ENCODE peak calls at places on chromosomes 4 and X, in eight cellular contexts. One of them, this sample, is unnamed.
A peak's percentile ranks its signal among the peaks of the same experiment; 100 is the strongest.

GRCh38 chr4:79396794-79397193 is 11.2 kb downstream of the GK2 start:
- DNase-seq in H54: no peak
- DNase-seq in mammary epithelial cell: no peak
- DNase-seq in Kasumi-1: no peak
- DNase-seq in naive thymus-derived CD8-positive, alpha-beta T cell: no peak
- DNase-seq in HT1080: no peak
- DNase-seq in right lobe of liver: no peak
- DNase-seq in NCI-H1105 treated with DMSO at 0.1 percent for 48 hours: no peak
- DNase-seq in this sample: no peak

GRCh38 chr4:52868138-52868537 is 6.0 kb downstream of the RASL11B start:
- DNase-seq in H54: no peak
- DNase-seq in mammary epithelial cell: no peak
- DNase-seq in Kasumi-1: no peak
- DNase-seq in naive thymus-derived CD8-positive, alpha-beta T cell: no peak
- DNase-seq in HT1080: no peak
- DNase-seq in right lobe of liver: no peak
- DNase-seq in NCI-H1105 treated with DMSO at 0.1 percent for 48 hours: no peak
- DNase-seq in this sample: no peak

GRCh38 chr4:81499840-81500239 is 28.1 kb upstream of the RASGEF1B start:
- DNase-seq in H54: no peak
- DNase-seq in mammary epithelial cell: no peak
- DNase-seq in Kasumi-1: no peak
- DNase-seq in naive thymus-derived CD8-positive, alpha-beta T cell: no peak
- DNase-seq in HT1080: no peak
- DNase-seq in right lobe of liver: no peak
- DNase-seq in NCI-H1105 treated with DMSO at 0.1 percent for 48 hours: peak; percentile 39
- DNase-seq in this sample: no peak

GRCh38 chr4:40363382-40363920 is 28.3 kb downstream of the CHRNA9 start:
- DNase-seq in H54: no peak
- DNase-seq in mammary epithelial cell: no peak
- DNase-seq in Kasumi-1: no peak
- DNase-seq in naive thymus-derived CD8-positive, alpha-beta T cell: no peak
- DNase-seq in HT1080: no peak
- DNase-seq in right lobe of liver: no peak
- DNase-seq in NCI-H1105 treated with DMSO at 0.1 percent for 48 hours: no peak
- DNase-seq in this sample: no peak

GRCh38 chr4:146834263-146835034 is 111.2 kb downstream of the TTC29 start:
- DNase-seq in H54: no peak
- DNase-seq in mammary epithelial cell: no peak
- DNase-seq in Kasumi-1: no peak
- DNase-seq in naive thymus-derived CD8-positive, alpha-beta T cell: no peak
- DNase-seq in HT1080: no peak
- DNase-seq in right lobe of liver: no peak
- DNase-seq in NCI-H1105 treated with DMSO at 0.1 percent for 48 hours: no peak
- DNase-seq in this sample: no peak

GRCh38 chr4:99855677-99856076 is 38.5 kb downstream of the LAMTOR3 start:
- DNase-seq in H54: no peak
- DNase-seq in mammary epithelial cell: no peak
- DNase-seq in Kasumi-1: peak; percentile 85
- DNase-seq in naive thymus-derived CD8-positive, alpha-beta T cell: no peak
- DNase-seq in HT1080: no peak
- DNase-seq in right lobe of liver: no peak
- DNase-seq in NCI-H1105 treated with DMSO at 0.1 percent for 48 hours: no peak
- DNase-seq in this sample: no peak

GRCh38 chr4:158821228-158822009 is 52.6 kb downstream of the FNIP2 start:
- DNase-seq in H54: no peak
- DNase-seq in mammary epithelial cell: no peak
- DNase-seq in Kasumi-1: no peak
- DNase-seq in naive thymus-derived CD8-positive, alpha-beta T cell: no peak
- DNase-seq in HT1080: no peak
- DNase-seq in right lobe of liver: no peak
- DNase-seq in NCI-H1105 treated with DMSO at 0.1 percent for 48 hours: no peak
- DNase-seq in this sample: no peak

GRCh38 chr4:140326395-140326993 is 47.0 kb upstream of the SCOC start:
- DNase-seq in H54: no peak
- DNase-seq in mammary epithelial cell: peak; percentile 22
- DNase-seq in Kasumi-1: peak; percentile 65
- DNase-seq in naive thymus-derived CD8-positive, alpha-beta T cell: no peak
- DNase-seq in HT1080: peak; percentile 39
- DNase-seq in right lobe of liver: no peak
- DNase-seq in NCI-H1105 treated with DMSO at 0.1 percent for 48 hours: peak; percentile 34
- DNase-seq in this sample: peak; percentile 64

GRCh38 chr4:86358176-86358701 is 1.6 kb downstream of the MAPK10 start:
- DNase-seq in H54: no peak
- DNase-seq in mammary epithelial cell: no peak
- DNase-seq in Kasumi-1: no peak
- DNase-seq in naive thymus-derived CD8-positive, alpha-beta T cell: no peak
- DNase-seq in HT1080: no peak
- DNase-seq in right lobe of liver: no peak
- DNase-seq in NCI-H1105 treated with DMSO at 0.1 percent for 48 hours: no peak
- DNase-seq in this sample: no peak

GRCh38 chr4:54626113-54626512 is 31.6 kb upstream of the KIT start:
- DNase-seq in H54: no peak
- DNase-seq in mammary epithelial cell: no peak
- DNase-seq in Kasumi-1: no peak
- DNase-seq in naive thymus-derived CD8-positive, alpha-beta T cell: no peak
- DNase-seq in HT1080: no peak
- DNase-seq in right lobe of liver: no peak
- DNase-seq in NCI-H1105 treated with DMSO at 0.1 percent for 48 hours: no peak
- DNase-seq in this sample: no peak

GRCh38 chrX:51568586-51568985 is 50.1 kb downstream of the CENPVL3 start:
- DNase-seq in H54: no peak
- DNase-seq in mammary epithelial cell: peak; percentile 64
- DNase-seq in Kasumi-1: no peak
- DNase-seq in naive thymus-derived CD8-positive, alpha-beta T cell: no peak
- DNase-seq in HT1080: peak; percentile 72
- DNase-seq in right lobe of liver: no peak
- DNase-seq in NCI-H1105 treated with DMSO at 0.1 percent for 48 hours: no peak
- DNase-seq in this sample: peak; percentile 52

GRCh38 chr4:147773261-147774184 is 41.6 kb downstream of the ARHGAP10 start:
- DNase-seq in H54: no peak
- DNase-seq in mammary epithelial cell: peak; percentile 60
- DNase-seq in Kasumi-1: no peak
- DNase-seq in naive thymus-derived CD8-positive, alpha-beta T cell: no peak
- DNase-seq in HT1080: peak; percentile 53
- DNase-seq in right lobe of liver: no peak
- DNase-seq in NCI-H1105 treated with DMSO at 0.1 percent for 48 hours: no peak
- DNase-seq in this sample: no peak

GRCh38 chr4:108611360-108611759 is 9.0 kb upstream of the RPL34 start:
- DNase-seq in H54: no peak
- DNase-seq in mammary epithelial cell: no peak
- DNase-seq in Kasumi-1: no peak
- DNase-seq in naive thymus-derived CD8-positive, alpha-beta T cell: no peak
- DNase-seq in HT1080: no peak
- DNase-seq in right lobe of liver: no peak
- DNase-seq in NCI-H1105 treated with DMSO at 0.1 percent for 48 hours: no peak
- DNase-seq in this sample: no peak

GRCh38 chr4:17492058-17492741 is 19.7 kb downstream of the QDPR start:
- DNase-seq in H54: no peak
- DNase-seq in mammary epithelial cell: no peak
- DNase-seq in Kasumi-1: no peak
- DNase-seq in naive thymus-derived CD8-positive, alpha-beta T cell: no peak
- DNase-seq in HT1080: no peak
- DNase-seq in right lobe of liver: no peak
- DNase-seq in NCI-H1105 treated with DMSO at 0.1 percent for 48 hours: peak; percentile 65
- DNase-seq in this sample: no peak

This sample was measured in RWPE1.